ENCODE peak calls at places on chromosomes 13 and 19, in five cellular contexts. Z, A, K, O and D are unnamed samples.

GRCh38 chr13:24724714-24725113 is 39.3 kb upstream of the RNF17 start:
- DNase-seq in Z (no peak), A (no peak), K (no peak), O (no peak), D (no peak)

GRCh38 chr19:45601524-45602522 is at the start of gene GPR4:
- DNase-seq in Z (no peak), A (no peak), K (peak; percentile 82), O (no peak), D (no peak)

GRCh38 chr19:6312018-6312417 is 21.4 kb downstream of the ACER1 start:
- DNase-seq in Z (no peak), A (no peak), K (no peak), O (no peak), D (no peak)

GRCh38 chr19:52190679-52191293 is 934 bp downstream of the PPP2R1A start:
- DNase-seq in Z (peak; percentile 46), A (peak; percentile 27), K (peak; percentile 45), O (peak; percentile 30), D (peak; percentile 56)

GRCh38 chr19:46192990-46193650 is 36.4 kb upstream of the IGFL1 start:
- DNase-seq in Z (peak; percentile 51), A (no peak), K (no peak), O (peak; percentile 93), D (peak; percentile 95)

GRCh38 chr19:51441410-51442390 is 16.6 kb downstream of the SIGLEC8 start:
- DNase-seq in Z (no peak), A (no peak), K (no peak), O (peak; percentile 24), D (no peak)

GRCh38 chr19:33376423-33376822 is 2.9 kb downstream of the CEBPG start:
- DNase-seq in Z (peak; percentile 87), A (no peak), K (no peak), O (peak; percentile 78), D (peak; percentile 79)

GRCh38 chr13:90511903-90512302 is 835.6 kb upstream of the MIR17HG start:
- DNase-seq in Z (no peak), A (no peak), K (no peak), O (no peak), D (no peak)

GRCh38 chr13:33911521-33911920 is 93.6 kb downstream of the RFC3 start:
- DNase-seq in Z (no peak), A (no peak), K (no peak), O (no peak), D (no peak)

GRCh38 chr13:114167445-114167844 is 11.6 kb upstream of the CFAP97D2 start:
- DNase-seq in Z (peak; percentile 38), A (no peak), K (no peak), O (no peak), D (no peak)

GRCh38 chr13:55244991-55245644 is 1895.6 kb upstream of the PRR20A start:
- DNase-seq in Z (no peak), A (peak; percentile 9), K (peak; percentile 66), O (peak; percentile 8), D (peak; percentile 27)

GRCh38 chr19:17394891-17395415 is 957 bp upstream of the CCDC194 start:
- DNase-seq in Z (peak; percentile 53), A (no peak), K (peak; percentile 89), O (peak; percentile 51), D (peak; percentile 69)

GRCh38 chr19:31126236-31126635 is 223.0 kb downstream of the TSHZ3 start:
- DNase-seq in Z (no peak), A (no peak), K (no peak), O (no peak), D (peak; percentile 43)

GRCh38 chr19:4379383-4380253 is 20.7 kb downstream of the SH3GL1 start:
- DNase-seq in Z (peak; percentile 59), A (no peak), K (no peak), O (peak; percentile 89), D (no peak)

GRCh38 chr13:51341232-51341631 is 1.7 kb downstream of the SERPINE3 start:
- DNase-seq in Z (no peak), A (no peak), K (no peak), O (no peak), D (no peak)

GRCh38 chr13:94708971-94709614 is 3.3 kb downstream of the SOX21 start:
- DNase-seq in Z (no peak), A (no peak), K (no peak), O (no peak), D (no peak)

GRCh38 chr19:42246143-42246868 is 3.9 kb upstream of the GSK3A start:
- DNase-seq in Z (peak; percentile 83), A (no peak), K (peak; percentile 77), O (peak; percentile 41), D (peak; percentile 87)

GRCh38 chr19:28498404-28498976 is 714.5 kb downstream of the UQCRFS1 start:
- DNase-seq in Z (no peak), A (no peak), K (no peak), O (no peak), D (no peak)

GRCh38 chr19:54231077-54231931 is 8.5 kb upstream of the LILRB3 start:
- DNase-seq in Z (peak; percentile 73), A (peak; percentile 68), K (peak; percentile 99), O (peak; percentile 82), D (peak; percentile 68)

GRCh38 chr19:29538651-29539050 is 12.9 kb downstream of the VSTM2B start:
- DNase-seq in Z (no peak), A (no peak), K (no peak), O (no peak), D (no peak)

GRCh38 chr13:112843392-112844250 is 125.4 kb upstream of the MCF2L start:
- DNase-seq in Z (no peak), A (no peak), K (no peak), O (no peak), D (no peak)

GRCh38 chr13:74361274-74361673 is 227.1 kb upstream of the KLF12 start:
- DNase-seq in Z (no peak), A (no peak), K (no peak), O (no peak), D (no peak)

GRCh38 chr13:40974460-40975407 is 44.4 kb downstream of the ELF1 start:
- DNase-seq in Z (peak; percentile 66), A (peak; percentile 12), K (no peak), O (no peak), D (peak; percentile 68)

GRCh38 chr13:107025991-107026390 is 458.1 kb upstream of the ARGLU1 start:
- DNase-seq in Z (peak; percentile 71), A (no peak), K (no peak), O (peak; percentile 78), D (no peak)

GRCh38 chr13:28031220-28031903 is 42.9 kb upstream of the URAD start:
- DNase-seq in Z (no peak), A (no peak), K (no peak), O (no peak), D (no peak)

GRCh38 chr19:7540761-7541480 is 5.4 kb downstream of the PNPLA6 start:
- DNase-seq in Z (peak; percentile 65), A (no peak), K (peak; percentile 92), O (no peak), D (no peak)

GRCh38 chr13:86476656-86477055 is 677.4 kb upstream of the SLITRK6 start:
- DNase-seq in Z (no peak), A (no peak), K (no peak), O (no peak), D (no peak)

GRCh38 chr13:73765651-73766384 is 368.4 kb downstream of the KLF12 start:
- DNase-seq in Z (peak; percentile 58), A (peak; percentile 78), K (peak; percentile 57), O (no peak), D (peak; percentile 65)

GRCh38 chr13:44024496-44025155 is 144.9 kb downstream of the LACC1 start:
- DNase-seq in Z (no peak), A (no peak), K (no peak), O (peak; percentile 61), D (no peak)

GRCh38 chr13:62300021-62300420 is 884.4 kb upstream of the PCDH20 start:
- DNase-seq in Z (no peak), A (no peak), K (no peak), O (no peak), D (no peak)

GRCh38 chr13:23378009-23378632 is 55.4 kb downstream of the SACS start:
- DNase-seq in Z (peak; percentile 99), A (no peak), K (no peak), O (peak; percentile 12), D (peak; percentile 84)

GRCh38 chr19:2603320-2603719 is 99.2 kb downstream of the GNG7 start:
- DNase-seq in Z (no peak), A (no peak), K (no peak), O (no peak), D (no peak)

GRCh38 chr13:96172066-96172465 is 82.2 kb downstream of the HS6ST3 start:
- DNase-seq in Z (no peak), A (no peak), K (no peak), O (no peak), D (no peak)

GRCh38 chr13:19862511-19863313 is 737 bp downstream of the ZMYM5 start:
- DNase-seq in Z (peak; percentile 7), A (peak; percentile 24), K (peak; percentile 63), O (no peak), D (peak; percentile 57)

DNA sequence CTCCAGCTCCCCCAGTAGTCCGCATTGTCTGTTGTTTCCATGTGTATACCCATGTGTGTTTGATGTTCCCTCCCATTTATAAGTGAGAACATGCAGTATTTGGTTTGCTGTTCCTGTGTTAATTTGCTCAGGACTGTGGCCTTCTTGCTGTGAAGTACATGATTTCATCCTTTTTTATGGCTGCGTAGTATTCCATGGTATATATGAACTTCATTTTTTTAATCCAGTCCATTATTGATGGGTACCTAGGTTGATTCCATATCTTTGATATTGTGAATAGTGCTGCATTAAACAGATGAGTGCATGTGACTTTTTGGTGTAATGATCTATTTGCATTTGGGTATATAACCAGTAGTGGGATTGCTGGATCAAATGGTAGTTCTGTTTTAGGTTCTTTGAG is 175.2 kb downstream of the PDS5B start:
- DNase-seq in Z (no peak), A (no peak), K (no peak), O (no peak), D (no peak)
- H3K36me3 ChIP-seq in Z (peaks cover 10% of the 10 kb centered on the region), A (peaks cover 92% of the 10 kb centered on the region), K (peaks cover 16% of the 10 kb centered on the region), O (no peaks in the 10 kb centered on the region), D (peaks cover 54% of the 10 kb centered on the region)

GRCh38 chr19:48866692-48867091 is 1.7 kb downstream of the PLEKHA4 start:
- DNase-seq in Z (no peak), A (no peak), K (no peak), O (no peak), D (no peak)
- H4K91ac ChIP-seq in Z (no peak overlapping the region), A (no peak overlapping the region), K (no peak overlapping the region), O (no peak overlapping the region), D (no peak overlapping the region)

DNA sequence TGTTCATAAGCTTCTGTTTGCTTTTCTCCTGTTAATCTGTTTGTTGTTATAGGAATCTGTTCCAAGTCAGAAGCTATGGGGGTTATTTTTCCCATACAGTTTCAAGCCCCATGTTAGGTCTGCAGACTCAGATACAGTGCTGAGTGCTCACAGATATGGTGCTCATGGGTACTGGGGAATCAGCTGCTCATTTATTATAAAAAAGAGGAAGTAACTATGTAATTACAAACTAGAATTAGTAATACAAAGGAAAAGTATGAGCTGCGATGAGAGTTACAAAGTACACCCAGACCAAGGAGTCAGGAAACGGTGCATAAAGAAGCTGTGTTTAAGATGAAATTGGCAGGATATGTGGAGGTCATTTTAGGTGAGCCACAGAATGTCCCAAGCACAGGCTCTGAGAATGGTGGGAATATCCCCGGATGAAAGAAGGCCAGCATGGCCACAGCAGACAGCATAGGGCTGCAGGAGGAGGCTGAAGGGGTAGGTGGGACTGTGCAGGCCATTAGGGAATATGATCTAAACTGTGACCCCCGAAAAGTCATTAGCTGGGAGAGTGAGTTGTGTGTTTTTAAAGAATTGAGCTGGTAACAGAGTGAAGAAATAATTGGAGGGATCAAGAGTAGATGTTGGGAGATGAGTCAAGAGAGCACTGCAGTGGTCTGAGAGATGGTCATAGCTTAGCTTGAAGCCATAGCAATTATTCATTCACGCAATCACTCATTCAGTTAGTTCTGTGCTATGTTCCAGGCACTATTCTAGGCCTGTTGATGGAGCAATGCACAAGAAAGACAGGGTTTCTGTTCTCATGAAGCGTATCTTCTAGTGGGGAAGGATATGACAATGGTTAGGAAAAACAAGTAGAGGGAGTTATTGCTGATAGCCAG is 177.4 kb upstream of the UBL3 start:
- DNase-seq in Z (peak; percentile 59), A (no peak), K (no peak), O (no peak), D (no peak)
- H3K4me2 ChIP-seq in Z (no peak overlapping the region), A (no peak overlapping the region), K (no peak overlapping the region), O (no peak overlapping the region), D (no peak overlapping the region)

GRCh38 chr19:16223746-16224145 is 26.0 kb downstream of the AP1M1 start:
- DNase-seq in Z (no peak), A (no peak), K (no peak), O (no peak), D (no peak)
- H3K36me3 ChIP-seq in Z (peaks cover 66% of the 10 kb centered on the region), A (peaks cover 85% of the 10 kb centered on the region), K (peaks cover 3% of the 10 kb centered on the region), O (peaks cover 54% of the 10 kb centered on the region), D (peaks cover 78% of the 10 kb centered on the region)